ENCODE peak calls at places on chromosome 2, in seven cellular contexts. F is endodermal cell; D is A549; I is kidney; Z is esophagus squamous epithelium; W is Peyer's patch; A is effector memory CD4-positive, alpha-beta T cell. H is an unnamed sample.

GRCh38 chr2:99710720-99711612 is 221.1 kb upstream of the REV1 start:
- DNase-seq in F (no peak), D (no peak), I (no peak), Z (no peak), W (no peak), A (no peak), H (no peak)

GRCh38 chr2:141766225-141766624 is 364.6 kb downstream of the LRP1B start:
- DNase-seq in F (no peak), D (no peak), I (no peak), Z (no peak), W (no peak), A (no peak), H (no peak)

GRCh38 chr2:46967990-46968647 is 52.5 kb upstream of the MCFD2 start:
- DNase-seq in F (no peak), D (peak), I (peak), Z (no peak), W (peak), A (no peak), H (no peak)

GRCh38 chr2:162293122-162293781 is 25.2 kb downstream of the IFIH1 start:
- DNase-seq in F (no peak), D (no peak), I (no peak), Z (no peak), W (no peak), A (no peak), H (no peak)

GRCh38 chr2:195369217-195369587 is 287.8 kb upstream of the SLC39A10 start:
- DNase-seq in F (no peak), D (no peak), I (no peak), Z (no peak), W (no peak), A (no peak), H (no peak)

GRCh38 chr2:117126656-117127055 is 687.8 kb upstream of the DDX18 start:
- DNase-seq in F (no peak), D (no peak), I (no peak), Z (no peak), W (no peak), A (no peak), H (no peak)

GRCh38 chr2:181937473-181937872 is 45.9 kb downstream of the ITPRID2 start:
- DNase-seq in F (no peak), D (no peak), I (no peak), Z (no peak), W (no peak), A (no peak), H (no peak)

GRCh38 chr2:18598848-18599484 is 9.6 kb upstream of the NT5C1B start:
- DNase-seq in F (no peak), D (no peak), I (no peak), Z (no peak), W (no peak), A (no peak), H (no peak)

GRCh38 chr2:37809525-37809924 is 115.6 kb upstream of the RMDN2 start:
- DNase-seq in F (peak), D (peak), I (no peak), Z (no peak), W (no peak), A (no peak), H (no peak)

GRCh38 chr2:96164459-96165184 is 19.4 kb upstream of the DUSP2 start:
- DNase-seq in F (peak), D (no peak), I (no peak), Z (no peak), W (peak), A (peak), H (peak)
- H3K4me3 ChIP-seq in F (no peak), D (no peak), I (no peak), Z (peak), W (no peak), A (peak), H (peak)

DNA sequence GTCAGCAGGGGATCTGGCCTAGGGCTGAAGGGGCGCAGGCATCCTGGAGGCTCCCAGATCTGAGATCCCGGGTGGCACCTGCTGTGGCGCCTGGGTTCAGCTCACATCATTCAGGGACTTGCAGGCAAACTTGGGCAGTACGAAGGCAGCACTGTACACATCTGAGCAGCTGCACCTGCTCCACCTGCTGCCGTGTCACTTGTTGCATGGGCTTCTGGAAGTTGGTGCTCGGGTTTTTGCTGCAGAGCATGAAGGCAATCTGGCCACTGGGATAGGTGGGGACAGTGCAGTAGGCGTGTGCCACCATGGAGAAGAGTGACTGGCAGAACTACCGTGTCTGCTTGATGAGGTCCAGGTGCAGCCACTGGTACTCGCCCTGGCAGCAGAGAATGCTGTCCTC is 48.6 kb downstream of the UGGT1 start:
- DNase-seq in F (no peak), D (no peak), I (no peak), Z (no peak), W (no peak), A (no peak), H (no peak)
- H3K27ac ChIP-seq in F (no peak), D (no peak), I (no peak), Z (no peak), W (no peak), A (no peak), H (no peak)

DNA sequence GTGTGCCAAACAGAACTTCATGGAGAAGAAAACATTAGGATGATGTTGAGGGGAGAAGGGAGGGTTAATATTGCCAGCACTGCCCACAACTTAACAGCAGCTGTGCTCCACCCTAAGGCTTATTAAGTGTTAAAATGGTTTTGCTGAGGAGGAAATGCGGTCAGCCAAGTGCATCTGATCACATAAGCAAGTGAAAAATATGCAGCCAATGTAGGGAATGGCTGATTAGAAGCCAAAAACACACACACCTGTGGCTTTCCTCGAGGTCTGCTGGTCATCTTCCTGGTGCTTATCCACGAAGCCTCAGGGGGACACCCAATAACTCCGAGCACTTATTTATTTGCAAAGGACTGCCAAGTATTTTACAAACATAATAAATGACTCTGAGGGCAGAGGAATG is 66.3 kb upstream of the GPR45 start:
- DNase-seq in F (no peak), D (no peak), I (no peak), Z (no peak), W (no peak), A (no peak), H (no peak)
- H3K4me3 ChIP-seq in F (no peak), D (no peak), I (no peak), Z (no peak), W (no peak), A (no peak), H (no peak)

DNA sequence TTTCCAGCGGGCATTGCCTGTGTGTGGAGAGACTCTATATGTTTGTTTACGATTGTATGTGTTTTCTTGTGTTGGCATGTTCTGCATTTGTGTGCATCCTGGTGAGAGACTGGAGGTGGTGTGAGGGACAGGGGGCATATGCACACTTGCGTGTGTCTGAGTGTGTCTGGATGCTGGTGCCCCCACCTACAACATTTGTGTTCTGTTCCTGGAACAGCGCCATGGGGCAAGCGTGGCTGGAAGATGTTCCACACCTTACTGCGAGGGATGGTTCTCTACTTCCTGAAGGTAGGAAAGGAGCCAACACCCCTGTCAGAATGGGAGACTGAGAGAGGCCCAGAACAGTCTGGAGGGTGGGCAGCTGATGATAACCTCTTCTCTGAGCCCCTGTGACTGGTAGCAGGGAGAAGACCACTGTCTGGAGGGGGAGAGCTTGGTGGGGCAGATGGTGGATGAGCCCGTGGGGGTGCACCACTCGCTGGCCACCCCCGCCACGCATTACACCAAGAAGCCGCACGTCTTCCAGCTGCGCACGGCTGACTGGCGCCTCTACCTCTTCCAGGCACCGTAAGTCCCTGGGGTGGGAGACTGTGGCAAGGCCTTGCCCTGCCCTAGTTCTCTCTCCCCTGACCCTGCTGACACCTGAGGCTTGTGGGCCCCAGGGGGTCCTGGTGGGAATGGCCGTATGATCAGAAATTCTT is 23.7 kb downstream of the PSD4 start:
- DNase-seq in F (no peak), D (no peak), I (peak), Z (no peak), W (no peak), A (no peak), H (no peak)
- H3K27ac ChIP-seq in F (no peak), D (no peak), I (no peak), Z (no peak), W (no peak), A (no peak), H (no peak)

DNA sequence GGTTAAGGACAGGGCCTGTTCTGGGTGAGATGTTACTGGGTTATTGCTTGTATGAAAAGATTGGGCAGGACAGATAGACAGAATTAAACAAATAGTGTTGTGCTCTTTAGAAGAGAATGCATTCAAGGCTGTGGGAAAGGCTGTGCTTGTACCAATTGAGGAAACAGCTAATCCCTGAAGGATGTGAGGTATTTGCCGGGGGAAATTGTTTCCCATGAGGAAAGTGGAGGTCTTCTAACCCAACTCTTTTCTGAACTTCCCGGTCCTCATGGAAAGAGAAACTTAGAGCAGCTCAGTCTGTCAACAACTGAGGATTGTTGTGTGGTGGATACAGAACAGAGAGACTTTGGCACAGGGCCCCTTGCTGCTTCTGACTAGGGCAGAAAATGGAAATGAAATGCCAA is 9.5 kb downstream of the SLC1A4 start:
- DNase-seq in F (no peak), D (no peak), I (no peak), Z (no peak), W (no peak), A (no peak), H (no peak)
- H3K4me3 ChIP-seq in F (no peak), D (no peak), I (no peak), Z (no peak), W (no peak), A (no peak), H (no peak)